ENCODE peak calls at places on chromosomes 13 and 19, in four cellular contexts. S, O, X and L are unnamed samples.

GRCh38 chr13:36839981-36840380 is 21.0 kb downstream of the RFXAP start:
- DNase-seq in S (no peak), O (no peak), X (no peak), L (no peak)

GRCh38 chr19:44576843-44577565 is 36.4 kb upstream of the IGSF23 start:
- DNase-seq in S (peak; percentile 95), O (peak; percentile 73), X (no peak), L (peak; percentile 88)

GRCh38 chr13:44904982-44905381 is 84.3 kb downstream of the NUFIP1 start:
- DNase-seq in S (peak; percentile 17), O (peak; percentile 53), X (no peak), L (peak; percentile 82)

GRCh38 chr19:869245-870177 is 10.0 kb downstream of the CFD start:
- DNase-seq in S (peak; percentile 41), O (peak; percentile 62), X (no peak), L (peak; percentile 43)

GRCh38 chr13:30354481-30355404 is 47.4 kb upstream of the KATNAL1 start:
- DNase-seq in S (no peak), O (no peak), X (no peak), L (no peak)

GRCh38 chr19:20028611-20029010 is 10.7 kb downstream of the ZNF682 start:
- DNase-seq in S (no peak), O (no peak), X (no peak), L (no peak)

GRCh38 chr13:47148543-47148942 is 251.7 kb upstream of the HTR2A start:
- DNase-seq in S (peak; percentile 25), O (no peak), X (no peak), L (peak; percentile 42)

GRCh38 chr19:19155495-19156219 is 14.4 kb downstream of the MEF2B start:
- DNase-seq in S (no peak), O (no peak), X (no peak), L (no peak)

GRCh38 chr13:98890186-98890585 is 87.7 kb downstream of the DOCK9 start:
- DNase-seq in S (peak; percentile 25), O (peak; percentile 87), X (no peak), L (no peak)

GRCh38 chr13:84651288-84651687 is 769.0 kb upstream of the SLITRK1 start:
- DNase-seq in S (peak; percentile 42), O (peak; percentile 93), X (no peak), L (no peak)

GRCh38 chr13:41976491-41976890 is 15.6 kb upstream of the VWA8 start:
- DNase-seq in S (no peak), O (no peak), X (no peak), L (no peak)

GRCh38 chr19:41785653-41786052 is 10.7 kb upstream of the CEACAM3 start:
- DNase-seq in S (peak; percentile 99), O (peak; percentile 82), X (no peak), L (peak; percentile 92)

GRCh38 chr19:18655173-18655844 is 18.5 kb downstream of the KLHL26 start:
- DNase-seq in S (no peak), O (no peak), X (no peak), L (no peak)

GRCh38 chr13:103351035-103351828 is 285.0 kb upstream of the SLC10A2 start:
- DNase-seq in S (no peak), O (peak; percentile 90), X (no peak), L (no peak)

GRCh38 chr19:45676851-45677263 is 8.8 kb downstream of the GIPR start:
- DNase-seq in S (peak; percentile 47), O (peak; percentile 10), X (no peak), L (peak; percentile 75)

GRCh38 chr19:11111771-11112144 is 22.5 kb downstream of the LDLR start:
- DNase-seq in S (no peak), O (no peak), X (no peak), L (no peak)

GRCh38 chr13:30561506-30561905 is 56.2 kb upstream of the USPL1 start:
- DNase-seq in S (no peak), O (peak; percentile 24), X (no peak), L (no peak)

GRCh38 chr13:52738719-52739467 is 727 bp downstream of the CNMD start:
- DNase-seq in S (no peak), O (no peak), X (peak; percentile 1), L (peak; percentile 73)

GRCh38 chr19:35120898-35121297 is 5.3 kb downstream of the FXYD3 start:
- DNase-seq in S (peak; percentile 35), O (no peak), X (no peak), L (no peak)